ENCODE peak calls at places on chromosomes 4 and X, in ten cellular contexts. One of them, this sample, is unnamed.

GRCh38 chr4:183544109-183544508 is 39.3 kb downstream of the ING2 start:
- DNase-seq in stomach: no peak
- DNase-seq in RPMI8226: peak
- DNase-seq in hypothalamus: no peak
- DNase-seq in activated CD4-positive, alpha-beta T cell treated with anti-CD3 and anti-CD28 coated beads, Interleukin-2, amount 10 ng/mL, durations not matched to agents 7 days and 5 days: no peak
- DNase-seq in G401: no peak
- DNase-seq in A549: no peak
- DNase-seq in AG08395: no peak
- DNase-seq in stimulated activated CD8-positive, alpha-beta memory T cell treated with anti-CD3 and anti-CD28 coated beads, Interleukin-7, amount 100 ng/mL, for 24 hours: no peak
- DNase-seq in activated naive CD4-positive, alpha-beta T cell treated with anti-CD3 and anti-CD28 coated beads for 36 hours: peak
- DNase-seq in this sample: peak

GRCh38 chr4:55154290-55154880 is 29.0 kb upstream of the KDR start:
- DNase-seq in stomach: no peak
- DNase-seq in RPMI8226: no peak
- DNase-seq in hypothalamus: no peak
- DNase-seq in activated CD4-positive, alpha-beta T cell treated with anti-CD3 and anti-CD28 coated beads, Interleukin-2, amount 10 ng/mL, durations not matched to agents 7 days and 5 days: no peak
- DNase-seq in G401: no peak
- DNase-seq in A549: no peak
- DNase-seq in AG08395: no peak
- DNase-seq in stimulated activated CD8-positive, alpha-beta memory T cell treated with anti-CD3 and anti-CD28 coated beads, Interleukin-7, amount 100 ng/mL, for 24 hours: no peak
- DNase-seq in activated naive CD4-positive, alpha-beta T cell treated with anti-CD3 and anti-CD28 coated beads for 36 hours: no peak
- DNase-seq in this sample: no peak

GRCh38 chr4:47528651-47529050 is 43.6 kb downstream of the ATP10D start:
- DNase-seq in stomach: no peak
- DNase-seq in RPMI8226: no peak
- DNase-seq in hypothalamus: no peak
- DNase-seq in activated CD4-positive, alpha-beta T cell treated with anti-CD3 and anti-CD28 coated beads, Interleukin-2, amount 10 ng/mL, durations not matched to agents 7 days and 5 days: no peak
- DNase-seq in G401: no peak
- DNase-seq in A549: no peak
- DNase-seq in AG08395: no peak
- DNase-seq in stimulated activated CD8-positive, alpha-beta memory T cell treated with anti-CD3 and anti-CD28 coated beads, Interleukin-7, amount 100 ng/mL, for 24 hours: no peak
- DNase-seq in activated naive CD4-positive, alpha-beta T cell treated with anti-CD3 and anti-CD28 coated beads for 36 hours: no peak
- DNase-seq in this sample: peak

GRCh38 chr4:179415842-179416223 is 1973.6 kb upstream of the AGA start:
- DNase-seq in stomach: no peak
- DNase-seq in RPMI8226: no peak
- DNase-seq in hypothalamus: no peak
- DNase-seq in activated CD4-positive, alpha-beta T cell treated with anti-CD3 and anti-CD28 coated beads, Interleukin-2, amount 10 ng/mL, durations not matched to agents 7 days and 5 days: no peak
- DNase-seq in G401: no peak
- DNase-seq in A549: peak
- DNase-seq in AG08395: no peak
- DNase-seq in stimulated activated CD8-positive, alpha-beta memory T cell treated with anti-CD3 and anti-CD28 coated beads, Interleukin-7, amount 100 ng/mL, for 24 hours: no peak
- DNase-seq in activated naive CD4-positive, alpha-beta T cell treated with anti-CD3 and anti-CD28 coated beads for 36 hours: no peak
- DNase-seq in this sample: no peak

GRCh38 chr4:3444351-3445110 is 2.8 kb downstream of the HGFAC start:
- DNase-seq in stomach: no peak
- DNase-seq in RPMI8226: no peak
- DNase-seq in hypothalamus: no peak
- DNase-seq in activated CD4-positive, alpha-beta T cell treated with anti-CD3 and anti-CD28 coated beads, Interleukin-2, amount 10 ng/mL, durations not matched to agents 7 days and 5 days: no peak
- DNase-seq in G401: no peak
- DNase-seq in A549: no peak
- DNase-seq in AG08395: no peak
- DNase-seq in stimulated activated CD8-positive, alpha-beta memory T cell treated with anti-CD3 and anti-CD28 coated beads, Interleukin-7, amount 100 ng/mL, for 24 hours: no peak
- DNase-seq in activated naive CD4-positive, alpha-beta T cell treated with anti-CD3 and anti-CD28 coated beads for 36 hours: no peak
- DNase-seq in this sample: no peak

GRCh38 chrX:53716328-53717088 is 30.0 kb upstream of the HUWE1 start:
- DNase-seq in stomach: no peak
- DNase-seq in RPMI8226: no peak
- DNase-seq in hypothalamus: no peak
- DNase-seq in activated CD4-positive, alpha-beta T cell treated with anti-CD3 and anti-CD28 coated beads, Interleukin-2, amount 10 ng/mL, durations not matched to agents 7 days and 5 days: peak
- DNase-seq in G401: no peak
- DNase-seq in A549: no peak
- DNase-seq in AG08395: peak
- DNase-seq in stimulated activated CD8-positive, alpha-beta memory T cell treated with anti-CD3 and anti-CD28 coated beads, Interleukin-7, amount 100 ng/mL, for 24 hours: no peak
- DNase-seq in activated naive CD4-positive, alpha-beta T cell treated with anti-CD3 and anti-CD28 coated beads for 36 hours: peak
- DNase-seq in this sample: no peak

GRCh38 chr4:99585521-99585920 is 10.9 kb downstream of the MTTP start:
- DNase-seq in stomach: no peak
- DNase-seq in RPMI8226: no peak
- DNase-seq in hypothalamus: no peak
- DNase-seq in activated CD4-positive, alpha-beta T cell treated with anti-CD3 and anti-CD28 coated beads, Interleukin-2, amount 10 ng/mL, durations not matched to agents 7 days and 5 days: no peak
- DNase-seq in G401: no peak
- DNase-seq in A549: no peak
- DNase-seq in AG08395: no peak
- DNase-seq in stimulated activated CD8-positive, alpha-beta memory T cell treated with anti-CD3 and anti-CD28 coated beads, Interleukin-7, amount 100 ng/mL, for 24 hours: no peak
- DNase-seq in activated naive CD4-positive, alpha-beta T cell treated with anti-CD3 and anti-CD28 coated beads for 36 hours: no peak
- DNase-seq in this sample: no peak

GRCh38 chr4:52840531-52841350 is 21.4 kb upstream of the RASL11B start:
- DNase-seq in stomach: no peak
- DNase-seq in RPMI8226: no peak
- DNase-seq in hypothalamus: no peak
- DNase-seq in activated CD4-positive, alpha-beta T cell treated with anti-CD3 and anti-CD28 coated beads, Interleukin-2, amount 10 ng/mL, durations not matched to agents 7 days and 5 days: no peak
- DNase-seq in G401: no peak
- DNase-seq in A549: no peak
- DNase-seq in AG08395: no peak
- DNase-seq in stimulated activated CD8-positive, alpha-beta memory T cell treated with anti-CD3 and anti-CD28 coated beads, Interleukin-7, amount 100 ng/mL, for 24 hours: no peak
- DNase-seq in activated naive CD4-positive, alpha-beta T cell treated with anti-CD3 and anti-CD28 coated beads for 36 hours: no peak
- DNase-seq in this sample: no peak

GRCh38 chr4:10115657-10116624 is 658 bp downstream of the WDR1 start:
- DNase-seq in stomach: peak
- DNase-seq in RPMI8226: peak
- DNase-seq in hypothalamus: no peak
- DNase-seq in activated CD4-positive, alpha-beta T cell treated with anti-CD3 and anti-CD28 coated beads, Interleukin-2, amount 10 ng/mL, durations not matched to agents 7 days and 5 days: peak
- DNase-seq in G401: peak
- DNase-seq in A549: peak
- DNase-seq in AG08395: peak
- DNase-seq in stimulated activated CD8-positive, alpha-beta memory T cell treated with anti-CD3 and anti-CD28 coated beads, Interleukin-7, amount 100 ng/mL, for 24 hours: no peak
- DNase-seq in activated naive CD4-positive, alpha-beta T cell treated with anti-CD3 and anti-CD28 coated beads for 36 hours: peak
- DNase-seq in this sample: peak

GRCh38 chr4:177356921-177357320 is 47.2 kb downstream of the NEIL3 start:
- DNase-seq in stomach: no peak
- DNase-seq in RPMI8226: no peak
- DNase-seq in hypothalamus: no peak
- DNase-seq in activated CD4-positive, alpha-beta T cell treated with anti-CD3 and anti-CD28 coated beads, Interleukin-2, amount 10 ng/mL, durations not matched to agents 7 days and 5 days: no peak
- DNase-seq in G401: no peak
- DNase-seq in A549: no peak
- DNase-seq in AG08395: no peak
- DNase-seq in stimulated activated CD8-positive, alpha-beta memory T cell treated with anti-CD3 and anti-CD28 coated beads, Interleukin-7, amount 100 ng/mL, for 24 hours: no peak
- DNase-seq in activated naive CD4-positive, alpha-beta T cell treated with anti-CD3 and anti-CD28 coated beads for 36 hours: no peak
- DNase-seq in this sample: peak

GRCh38 chrX:10173331-10173900 is 16.6 kb downstream of the CLCN4 start:
- DNase-seq in stomach: peak
- DNase-seq in RPMI8226: peak
- DNase-seq in hypothalamus: peak
- DNase-seq in activated CD4-positive, alpha-beta T cell treated with anti-CD3 and anti-CD28 coated beads, Interleukin-2, amount 10 ng/mL, durations not matched to agents 7 days and 5 days: no peak
- DNase-seq in G401: peak
- DNase-seq in A549: no peak
- DNase-seq in AG08395: peak
- DNase-seq in stimulated activated CD8-positive, alpha-beta memory T cell treated with anti-CD3 and anti-CD28 coated beads, Interleukin-7, amount 100 ng/mL, for 24 hours: no peak
- DNase-seq in activated naive CD4-positive, alpha-beta T cell treated with anti-CD3 and anti-CD28 coated beads for 36 hours: no peak
- DNase-seq in this sample: peak

GRCh38 chr4:144590020-144590419 is 55.9 kb upstream of the HHIP start:
- DNase-seq in stomach: no peak
- DNase-seq in RPMI8226: no peak
- DNase-seq in hypothalamus: no peak
- DNase-seq in activated CD4-positive, alpha-beta T cell treated with anti-CD3 and anti-CD28 coated beads, Interleukin-2, amount 10 ng/mL, durations not matched to agents 7 days and 5 days: no peak
- DNase-seq in G401: no peak
- DNase-seq in A549: no peak
- DNase-seq in AG08395: no peak
- DNase-seq in stimulated activated CD8-positive, alpha-beta memory T cell treated with anti-CD3 and anti-CD28 coated beads, Interleukin-7, amount 100 ng/mL, for 24 hours: no peak
- DNase-seq in activated naive CD4-positive, alpha-beta T cell treated with anti-CD3 and anti-CD28 coated beads for 36 hours: no peak
- DNase-seq in this sample: no peak

GRCh38 chr4:77820836-77821561 is 1.8 kb upstream of the CNOT6L start:
- DNase-seq in stomach: no peak
- DNase-seq in RPMI8226: peak
- DNase-seq in hypothalamus: no peak
- DNase-seq in activated CD4-positive, alpha-beta T cell treated with anti-CD3 and anti-CD28 coated beads, Interleukin-2, amount 10 ng/mL, durations not matched to agents 7 days and 5 days: peak
- DNase-seq in G401: peak
- DNase-seq in A549: no peak
- DNase-seq in AG08395: peak
- DNase-seq in stimulated activated CD8-positive, alpha-beta memory T cell treated with anti-CD3 and anti-CD28 coated beads, Interleukin-7, amount 100 ng/mL, for 24 hours: no peak
- DNase-seq in activated naive CD4-positive, alpha-beta T cell treated with anti-CD3 and anti-CD28 coated beads for 36 hours: peak
- DNase-seq in this sample: peak

GRCh38 chrX:3771756-3772155 is 58.3 kb upstream of the PRKX start:
- DNase-seq in stomach: no peak
- DNase-seq in RPMI8226: no peak
- DNase-seq in hypothalamus: no peak
- DNase-seq in activated CD4-positive, alpha-beta T cell treated with anti-CD3 and anti-CD28 coated beads, Interleukin-2, amount 10 ng/mL, durations not matched to agents 7 days and 5 days: no peak
- DNase-seq in G401: peak
- DNase-seq in A549: no peak
- DNase-seq in AG08395: no peak
- DNase-seq in stimulated activated CD8-positive, alpha-beta memory T cell treated with anti-CD3 and anti-CD28 coated beads, Interleukin-7, amount 100 ng/mL, for 24 hours: no peak
- DNase-seq in activated naive CD4-positive, alpha-beta T cell treated with anti-CD3 and anti-CD28 coated beads for 36 hours: no peak
- DNase-seq in this sample: no peak

GRCh38 chr4:12534684-12535083 is 949.5 kb downstream of the RAB28 start:
- DNase-seq in stomach: no peak
- DNase-seq in RPMI8226: no peak
- DNase-seq in hypothalamus: no peak
- DNase-seq in activated CD4-positive, alpha-beta T cell treated with anti-CD3 and anti-CD28 coated beads, Interleukin-2, amount 10 ng/mL, durations not matched to agents 7 days and 5 days: no peak
- DNase-seq in G401: no peak
- DNase-seq in A549: no peak
- DNase-seq in AG08395: no peak
- DNase-seq in stimulated activated CD8-positive, alpha-beta memory T cell treated with anti-CD3 and anti-CD28 coated beads, Interleukin-7, amount 100 ng/mL, for 24 hours: no peak
- DNase-seq in activated naive CD4-positive, alpha-beta T cell treated with anti-CD3 and anti-CD28 coated beads for 36 hours: no peak
- DNase-seq in this sample: no peak

GRCh38 chr4:10006604-10007435 is 14.5 kb downstream of the SLC2A9 start:
- DNase-seq in stomach: peak
- DNase-seq in RPMI8226: peak
- DNase-seq in hypothalamus: no peak
- DNase-seq in activated CD4-positive, alpha-beta T cell treated with anti-CD3 and anti-CD28 coated beads, Interleukin-2, amount 10 ng/mL, durations not matched to agents 7 days and 5 days: no peak
- DNase-seq in G401: no peak
- DNase-seq in A549: peak
- DNase-seq in AG08395: peak
- DNase-seq in stimulated activated CD8-positive, alpha-beta memory T cell treated with anti-CD3 and anti-CD28 coated beads, Interleukin-7, amount 100 ng/mL, for 24 hours: no peak
- DNase-seq in activated naive CD4-positive, alpha-beta T cell treated with anti-CD3 and anti-CD28 coated beads for 36 hours: peak
- DNase-seq in this sample: peak

GRCh38 chr4:34182346-34182745 is 2062.0 kb downstream of the ARAP2 start:
- DNase-seq in stomach: no peak
- DNase-seq in RPMI8226: no peak
- DNase-seq in hypothalamus: no peak
- DNase-seq in activated CD4-positive, alpha-beta T cell treated with anti-CD3 and anti-CD28 coated beads, Interleukin-2, amount 10 ng/mL, durations not matched to agents 7 days and 5 days: no peak
- DNase-seq in G401: no peak
- DNase-seq in A549: peak
- DNase-seq in AG08395: no peak
- DNase-seq in stimulated activated CD8-positive, alpha-beta memory T cell treated with anti-CD3 and anti-CD28 coated beads, Interleukin-7, amount 100 ng/mL, for 24 hours: no peak
- DNase-seq in activated naive CD4-positive, alpha-beta T cell treated with anti-CD3 and anti-CD28 coated beads for 36 hours: no peak
- DNase-seq in this sample: no peak

GRCh38 chrX:146854281-146854680 is 39.7 kb upstream of the CXorf51A start:
- DNase-seq in stomach: no peak
- DNase-seq in RPMI8226: no peak
- DNase-seq in hypothalamus: peak
- DNase-seq in activated CD4-positive, alpha-beta T cell treated with anti-CD3 and anti-CD28 coated beads, Interleukin-2, amount 10 ng/mL, durations not matched to agents 7 days and 5 days: no peak
- DNase-seq in G401: no peak
- DNase-seq in A549: no peak
- DNase-seq in AG08395: no peak
- DNase-seq in stimulated activated CD8-positive, alpha-beta memory T cell treated with anti-CD3 and anti-CD28 coated beads, Interleukin-7, amount 100 ng/mL, for 24 hours: no peak
- DNase-seq in activated naive CD4-positive, alpha-beta T cell treated with anti-CD3 and anti-CD28 coated beads for 36 hours: no peak
- DNase-seq in this sample: no peak

GRCh38 chr4:28444886-28445496 is 1584.3 kb downstream of the STIM2 start:
- DNase-seq in stomach: no peak
- DNase-seq in RPMI8226: no peak
- DNase-seq in hypothalamus: no peak
- DNase-seq in activated CD4-positive, alpha-beta T cell treated with anti-CD3 and anti-CD28 coated beads, Interleukin-2, amount 10 ng/mL, durations not matched to agents 7 days and 5 days: no peak
- DNase-seq in G401: no peak
- DNase-seq in A549: no peak
- DNase-seq in AG08395: no peak
- DNase-seq in stimulated activated CD8-positive, alpha-beta memory T cell treated with anti-CD3 and anti-CD28 coated beads, Interleukin-7, amount 100 ng/mL, for 24 hours: no peak
- DNase-seq in activated naive CD4-positive, alpha-beta T cell treated with anti-CD3 and anti-CD28 coated beads for 36 hours: no peak
- DNase-seq in this sample: peak

GRCh38 chr4:1026115-1026514 is 14.7 kb downstream of the FGFRL1 start:
- DNase-seq in stomach: peak
- DNase-seq in RPMI8226: peak
- DNase-seq in hypothalamus: no peak
- DNase-seq in activated CD4-positive, alpha-beta T cell treated with anti-CD3 and anti-CD28 coated beads, Interleukin-2, amount 10 ng/mL, durations not matched to agents 7 days and 5 days: peak
- DNase-seq in G401: no peak
- DNase-seq in A549: no peak
- DNase-seq in AG08395: no peak
- DNase-seq in stimulated activated CD8-positive, alpha-beta memory T cell treated with anti-CD3 and anti-CD28 coated beads, Interleukin-7, amount 100 ng/mL, for 24 hours: no peak
- DNase-seq in activated naive CD4-positive, alpha-beta T cell treated with anti-CD3 and anti-CD28 coated beads for 36 hours: peak
- DNase-seq in this sample: peak

GRCh38 chrX:154718607-154719006 is 32.3 kb downstream of the GAB3 start:
- DNase-seq in stomach: no peak
- DNase-seq in RPMI8226: no peak
- DNase-seq in hypothalamus: no peak
- DNase-seq in activated CD4-positive, alpha-beta T cell treated with anti-CD3 and anti-CD28 coated beads, Interleukin-2, amount 10 ng/mL, durations not matched to agents 7 days and 5 days: no peak
- DNase-seq in G401: no peak
- DNase-seq in A549: no peak
- DNase-seq in AG08395: no peak
- DNase-seq in stimulated activated CD8-positive, alpha-beta memory T cell treated with anti-CD3 and anti-CD28 coated beads, Interleukin-7, amount 100 ng/mL, for 24 hours: no peak
- DNase-seq in activated naive CD4-positive, alpha-beta T cell treated with anti-CD3 and anti-CD28 coated beads for 36 hours: no peak
- DNase-seq in this sample: no peak

GRCh38 chr4:53321151-53321987 is 44.5 kb downstream of the SCFD2 start:
- DNase-seq in stomach: no peak
- DNase-seq in RPMI8226: no peak
- DNase-seq in hypothalamus: no peak
- DNase-seq in activated CD4-positive, alpha-beta T cell treated with anti-CD3 and anti-CD28 coated beads, Interleukin-2, amount 10 ng/mL, durations not matched to agents 7 days and 5 days: no peak
- DNase-seq in G401: no peak
- DNase-seq in A549: no peak
- DNase-seq in AG08395: peak
- DNase-seq in stimulated activated CD8-positive, alpha-beta memory T cell treated with anti-CD3 and anti-CD28 coated beads, Interleukin-7, amount 100 ng/mL, for 24 hours: no peak
- DNase-seq in activated naive CD4-positive, alpha-beta T cell treated with anti-CD3 and anti-CD28 coated beads for 36 hours: no peak
- DNase-seq in this sample: peak

GRCh38 chr4:94038195-94038594 is 169.5 kb upstream of the SMARCAD1 start:
- DNase-seq in stomach: no peak
- DNase-seq in RPMI8226: no peak
- DNase-seq in hypothalamus: no peak
- DNase-seq in activated CD4-positive, alpha-beta T cell treated with anti-CD3 and anti-CD28 coated beads, Interleukin-2, amount 10 ng/mL, durations not matched to agents 7 days and 5 days: no peak
- DNase-seq in G401: no peak
- DNase-seq in A549: no peak
- DNase-seq in AG08395: no peak
- DNase-seq in stimulated activated CD8-positive, alpha-beta memory T cell treated with anti-CD3 and anti-CD28 coated beads, Interleukin-7, amount 100 ng/mL, for 24 hours: no peak
- DNase-seq in activated naive CD4-positive, alpha-beta T cell treated with anti-CD3 and anti-CD28 coated beads for 36 hours: no peak
- DNase-seq in this sample: no peak

GRCh38 chr4:16721618-16722291 is 176.7 kb downstream of the LDB2 start:
- DNase-seq in stomach: no peak
- DNase-seq in RPMI8226: no peak
- DNase-seq in hypothalamus: no peak
- DNase-seq in activated CD4-positive, alpha-beta T cell treated with anti-CD3 and anti-CD28 coated beads, Interleukin-2, amount 10 ng/mL, durations not matched to agents 7 days and 5 days: no peak
- DNase-seq in G401: no peak
- DNase-seq in A549: no peak
- DNase-seq in AG08395: peak
- DNase-seq in stimulated activated CD8-positive, alpha-beta memory T cell treated with anti-CD3 and anti-CD28 coated beads, Interleukin-7, amount 100 ng/mL, for 24 hours: no peak
- DNase-seq in activated naive CD4-positive, alpha-beta T cell treated with anti-CD3 and anti-CD28 coated beads for 36 hours: no peak
- DNase-seq in this sample: no peak

GRCh38 chr4:17092990-17093880 is 194.8 kb upstream of the LDB2 start:
- DNase-seq in stomach: no peak
- DNase-seq in RPMI8226: no peak
- DNase-seq in hypothalamus: no peak
- DNase-seq in activated CD4-positive, alpha-beta T cell treated with anti-CD3 and anti-CD28 coated beads, Interleukin-2, amount 10 ng/mL, durations not matched to agents 7 days and 5 days: no peak
- DNase-seq in G401: no peak
- DNase-seq in A549: no peak
- DNase-seq in AG08395: no peak
- DNase-seq in stimulated activated CD8-positive, alpha-beta memory T cell treated with anti-CD3 and anti-CD28 coated beads, Interleukin-7, amount 100 ng/mL, for 24 hours: no peak
- DNase-seq in activated naive CD4-positive, alpha-beta T cell treated with anti-CD3 and anti-CD28 coated beads for 36 hours: no peak
- DNase-seq in this sample: no peak

GRCh38 chr4:107562306-107562705 is 157.7 kb downstream of the PAPSS1 start:
- DNase-seq in stomach: no peak
- DNase-seq in RPMI8226: no peak
- DNase-seq in hypothalamus: no peak
- DNase-seq in activated CD4-positive, alpha-beta T cell treated with anti-CD3 and anti-CD28 coated beads, Interleukin-2, amount 10 ng/mL, durations not matched to agents 7 days and 5 days: no peak
- DNase-seq in G401: no peak
- DNase-seq in A549: no peak
- DNase-seq in AG08395: no peak
- DNase-seq in stimulated activated CD8-positive, alpha-beta memory T cell treated with anti-CD3 and anti-CD28 coated beads, Interleukin-7, amount 100 ng/mL, for 24 hours: no peak
- DNase-seq in activated naive CD4-positive, alpha-beta T cell treated with anti-CD3 and anti-CD28 coated beads for 36 hours: no peak
- DNase-seq in this sample: no peak

GRCh38 chr4:185562531-185562930 is 27.2 kb upstream of the PDLIM3 start:
- DNase-seq in stomach: no peak
- DNase-seq in RPMI8226: no peak
- DNase-seq in hypothalamus: no peak
- DNase-seq in activated CD4-positive, alpha-beta T cell treated with anti-CD3 and anti-CD28 coated beads, Interleukin-2, amount 10 ng/mL, durations not matched to agents 7 days and 5 days: no peak
- DNase-seq in G401: no peak
- DNase-seq in A549: no peak
- DNase-seq in AG08395: no peak
- DNase-seq in stimulated activated CD8-positive, alpha-beta memory T cell treated with anti-CD3 and anti-CD28 coated beads, Interleukin-7, amount 100 ng/mL, for 24 hours: no peak
- DNase-seq in activated naive CD4-positive, alpha-beta T cell treated with anti-CD3 and anti-CD28 coated beads for 36 hours: no peak
- DNase-seq in this sample: peak

GRCh38 chr4:24747234-24747975 is 48.0 kb upstream of the SOD3 start:
- DNase-seq in stomach: no peak
- DNase-seq in RPMI8226: no peak
- DNase-seq in hypothalamus: no peak
- DNase-seq in activated CD4-positive, alpha-beta T cell treated with anti-CD3 and anti-CD28 coated beads, Interleukin-2, amount 10 ng/mL, durations not matched to agents 7 days and 5 days: no peak
- DNase-seq in G401: no peak
- DNase-seq in A549: no peak
- DNase-seq in AG08395: no peak
- DNase-seq in stimulated activated CD8-positive, alpha-beta memory T cell treated with anti-CD3 and anti-CD28 coated beads, Interleukin-7, amount 100 ng/mL, for 24 hours: no peak
- DNase-seq in activated naive CD4-positive, alpha-beta T cell treated with anti-CD3 and anti-CD28 coated beads for 36 hours: no peak
- DNase-seq in this sample: no peak